ENCODE peak calls at places on chromosomes 6 and 20, in six cellular contexts. R, W, P, E, D and U are unnamed samples.

GRCh38 chr6:112258636-112259336 is 4.4 kb upstream of the LAMA4 start:
- DNase-seq in R (no peak), W (no peak), P (no peak), E (no peak), D (no peak), U (no peak)

GRCh38 chr20:23668477-23668951 is 20.3 kb downstream of the CST4 start:
- DNase-seq in R (no peak), W (peak; percentile 66), P (no peak), E (peak; percentile 54), D (no peak), U (no peak)

GRCh38 chr6:39992861-39993622 is 58.8 kb upstream of the MOCS1 start:
- DNase-seq in R (no peak), W (no peak), P (no peak), E (no peak), D (no peak), U (no peak)

GRCh38 chr20:47768016-47768953 is 17.0 kb downstream of the SULF2 start:
- DNase-seq in R (no peak), W (peak; percentile 9), P (peak; percentile 36), E (no peak), D (peak; percentile 60), U (no peak)

GRCh38 chr6:3856576-3856975 is 7.4 kb downstream of the FAM50B start:
- DNase-seq in R (no peak), W (no peak), P (no peak), E (no peak), D (no peak), U (no peak)

GRCh38 chr6:97586344-97586743 is 303.3 kb upstream of the MMS22L start:
- DNase-seq in R (peak; percentile 7), W (peak; percentile 24), P (no peak), E (no peak), D (no peak), U (no peak)

GRCh38 chr6:106290954-106291353 is 34.6 kb downstream of the ATG5 start:
- DNase-seq in R (no peak), W (no peak), P (no peak), E (no peak), D (no peak), U (no peak)

GRCh38 chr6:3456395-3456767 is 469 bp downstream of the SLC22A23 start:
- DNase-seq in R (no peak), W (no peak), P (no peak), E (no peak), D (no peak), U (no peak)

GRCh38 chr20:1822564-1823420 is 72.4 kb upstream of the SIRPA start:
- DNase-seq in R (no peak), W (no peak), P (no peak), E (no peak), D (no peak), U (no peak)

GRCh38 chr20:36307412-36308317 is 1.5 kb downstream of the DLGAP4 start:
- DNase-seq in R (no peak), W (no peak), P (no peak), E (no peak), D (peak; percentile 58), U (no peak)

GRCh38 chr20:36306557-36307411 is 645 bp downstream of the DLGAP4 start:
- DNase-seq in R (no peak), W (no peak), P (no peak), E (no peak), D (peak; percentile 76), U (no peak)

GRCh38 chr20:36303831-36304230 is 2.3 kb upstream of the DLGAP4 start:
- DNase-seq in R (no peak), W (no peak), P (no peak), E (no peak), D (no peak), U (no peak)

GRCh38 chr20:36304786-36305495 is 1.2 kb upstream of the DLGAP4 start:
- DNase-seq in R (no peak), W (no peak), P (no peak), E (no peak), D (no peak), U (no peak)

DNA sequence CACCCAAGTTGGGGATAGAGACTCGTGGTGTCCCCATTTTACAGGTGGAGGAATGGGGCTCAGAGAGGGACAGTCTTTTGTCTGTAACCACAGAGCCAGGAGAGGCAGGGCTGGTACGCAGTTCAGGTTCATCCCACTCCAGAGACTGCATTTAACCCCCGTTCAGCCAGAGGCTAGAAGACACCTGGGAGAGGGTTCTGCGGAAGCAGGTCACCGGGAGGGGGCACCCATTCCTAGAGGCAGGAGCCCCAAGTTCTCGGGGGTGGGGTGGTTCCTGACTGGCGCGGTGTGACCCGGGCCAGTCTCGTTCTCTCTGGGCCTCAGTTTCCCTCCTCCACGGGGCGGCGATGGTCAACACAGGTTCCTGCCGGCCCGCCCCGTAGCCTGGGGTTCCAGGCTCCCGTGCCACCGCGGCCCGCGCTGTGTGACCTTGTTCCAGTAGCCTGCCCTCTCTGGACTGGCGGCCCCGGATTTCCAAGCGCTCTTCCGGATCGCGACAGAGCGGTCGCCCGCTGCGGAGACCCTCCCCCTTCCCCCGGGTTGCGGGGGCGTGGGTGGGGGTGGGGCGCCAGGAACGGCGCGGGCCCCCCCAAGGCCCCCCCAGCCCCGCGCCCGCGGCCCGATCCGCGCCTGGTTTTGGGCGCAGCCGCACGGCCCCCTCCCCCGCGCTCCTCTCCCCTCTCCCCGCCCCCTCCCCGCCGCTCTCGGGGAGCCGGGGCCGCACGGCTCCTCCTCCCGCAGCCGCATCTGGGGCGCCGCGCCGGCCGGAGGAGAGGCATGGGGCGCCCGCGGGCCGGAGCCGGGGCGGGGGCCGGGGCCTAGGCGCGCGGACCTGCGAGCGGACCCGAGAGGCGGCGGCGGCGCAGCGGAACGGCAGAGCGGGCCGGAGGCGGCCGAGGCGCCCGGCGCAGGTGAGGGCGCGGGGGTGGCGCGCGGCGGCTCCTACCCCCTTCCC is at the start of gene DLGAP4:
- DNase-seq in R (no peak), W (no peak), P (no peak), E (no peak), D (peak; percentile 79), U (no peak)
- H3K4me3 ChIP-seq in R (no peak within 1 kb of the TSS), W (no peak within 1 kb of the TSS), P (peak within 1 kb of the TSS; percentile 51), E (no peak within 1 kb of the TSS), D (peak within 1 kb of the TSS; percentile 38), U (no peak within 1 kb of the TSS)

GRCh38 chr6:56851541-56852248 is 103.2 kb upstream of the BEND6 start:
- DNase-seq in R (peak; percentile 57), W (peak; percentile 96), P (no peak), E (no peak), D (no peak), U (peak; percentile 59)
- H3K4me3 ChIP-seq in R (peak overlapping the region; percentile 69), W (peak overlapping the region; percentile 90), P (peak overlapping the region; percentile 66), E (no peak overlapping the region), D (peak overlapping the region; percentile 40), U (peak overlapping the region; percentile 63)

DNA sequence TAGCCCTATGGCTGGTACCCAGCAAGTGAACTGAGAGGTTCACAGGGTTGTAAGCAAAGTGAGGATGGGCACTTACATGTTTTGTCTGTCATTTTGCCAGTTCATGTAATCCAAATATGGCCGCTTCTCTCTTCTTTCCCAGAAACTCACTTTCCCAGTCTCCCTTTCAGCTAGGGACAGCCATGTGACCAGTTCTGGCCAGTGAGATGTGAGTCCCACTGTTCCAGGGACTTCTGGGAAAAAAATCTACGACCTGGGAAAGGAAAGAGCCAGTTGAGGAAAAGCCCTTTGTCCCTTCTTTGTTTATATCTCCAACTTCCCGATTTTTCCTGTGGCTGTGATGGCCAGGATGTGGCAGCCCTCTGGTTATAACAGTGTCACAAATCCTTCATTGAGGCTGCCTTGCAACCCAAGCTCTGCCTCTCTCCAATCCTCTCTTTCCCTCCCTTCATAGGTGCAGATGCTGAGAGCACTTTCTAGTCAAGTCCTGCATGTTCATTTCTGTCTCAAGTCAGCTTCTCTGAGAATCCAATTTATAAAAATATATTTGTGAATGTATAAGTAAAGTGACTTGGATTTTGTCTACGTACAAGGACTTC is 148.6 kb upstream of the ZFP64 start:
- DNase-seq in R (no peak), W (no peak), P (no peak), E (no peak), D (no peak), U (no peak)
- H3K4me3 ChIP-seq in R (no peak overlapping the region), W (no peak overlapping the region), P (no peak overlapping the region), E (no peak overlapping the region), D (no peak overlapping the region), U (no peak overlapping the region)

GRCh38 chr20:49167811-49168507 is 20.2 kb downstream of the STAU1 start:
- DNase-seq in R (no peak), W (no peak), P (no peak), E (no peak), D (no peak), U (no peak)
- H3K4me3 ChIP-seq in R (no peak overlapping the region), W (peak overlapping the region; percentile 54), P (peak overlapping the region; percentile 1), E (no peak overlapping the region), D (no peak overlapping the region), U (no peak overlapping the region)

GRCh38 chr6:133961831-133962230 is 8.8 kb downstream of the TBPL1 start:
- DNase-seq in R (no peak), W (no peak), P (no peak), E (no peak), D (no peak), U (no peak)
- H3K4me3 ChIP-seq in R (no peak overlapping the region), W (no peak overlapping the region), P (no peak overlapping the region), E (no peak overlapping the region), D (no peak overlapping the region), U (no peak overlapping the region)

DNA sequence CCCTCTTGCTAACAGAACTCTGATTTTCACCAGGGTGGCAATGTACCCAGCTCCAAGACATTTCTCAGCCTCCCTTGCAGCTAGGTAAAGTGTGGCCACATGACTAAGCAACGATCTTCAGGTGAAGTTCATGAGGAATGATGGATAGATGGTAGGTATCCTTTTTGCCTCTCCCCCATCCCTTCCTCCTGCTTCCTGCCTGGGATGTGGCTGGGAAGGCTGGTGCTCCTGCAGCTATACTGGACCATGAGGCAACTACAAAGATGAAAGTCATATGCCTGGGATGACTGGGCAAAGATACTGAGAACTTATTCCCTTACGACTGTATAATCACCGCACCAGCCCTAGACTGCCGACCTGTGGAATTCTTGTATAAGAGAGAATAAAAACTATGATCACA is 13.4 kb downstream of the ZNF335 start:
- DNase-seq in R (no peak), W (no peak), P (no peak), E (no peak), D (no peak), U (no peak)
- H3K4me3 ChIP-seq in R (no peak overlapping the region), W (no peak overlapping the region), P (no peak overlapping the region), E (no peak overlapping the region), D (no peak overlapping the region), U (no peak overlapping the region)

GRCh38 chr6:168157272-168158007 is 78.4 kb upstream of the FRMD1 start:
- DNase-seq in R (peak; percentile 15), W (no peak), P (no peak), E (no peak), D (no peak), U (peak; percentile 67)
- H3K4me3 ChIP-seq in R (peak overlapping the region; percentile 25), W (no peak overlapping the region), P (no peak overlapping the region), E (peak overlapping the region; percentile 23), D (no peak overlapping the region), U (no peak overlapping the region)